ENCODE peak calls at places on chromosomes 16 and 17, in five cellular contexts. I, Z, E, U and B are unnamed samples. For H3K4me1, the result is how much of the 10 kb centered on the place peaks cover.

GRCh38 chr17:1108560-1108809 is 71.3 kb downstream of the ABR start:
- DNase-seq in I (no peak), Z (peak), E (no peak), U (no peak), B (no peak)

GRCh38 chr17:41811549-41812175 is at the start of gene P3H4:
- DNase-seq in I (peak), Z (peak), E (no peak), U (peak), B (peak)

GRCh38 chr16:189604-190186 is 9.4 kb downstream of the HBQ1 start:
- DNase-seq in I (no peak), Z (no peak), E (no peak), U (no peak), B (no peak)

GRCh38 chr17:38872671-38873385 is 3.0 kb downstream of the LASP1 start:
- DNase-seq in I (no peak), Z (no peak), E (no peak), U (no peak), B (no peak)

GRCh38 chr17:76270127-76270592 is 5.0 kb downstream of the UBALD2 start:
- DNase-seq in I (no peak), Z (peak), E (no peak), U (no peak), B (no peak)

GRCh38 chr16:11675561-11676511 is 7.6 kb downstream of the SNN start:
- DNase-seq in I (no peak), Z (peak), E (no peak), U (peak), B (no peak)

GRCh38 chr16:11315499-11315898 is 29.8 kb upstream of the RMI2 start:
- DNase-seq in I (no peak), Z (no peak), E (no peak), U (peak), B (no peak)

GRCh38 chr17:82200743-82201497 is 11.7 kb downstream of the CCDC57 start:
- DNase-seq in I (no peak), Z (peak), E (no peak), U (no peak), B (no peak)

GRCh38 chr16:66605177-66605999 is 884 bp downstream of the CMTM3 start:
- DNase-seq in I (peak), Z (peak), E (no peak), U (peak), B (peak)

GRCh38 chr17:37373530-37374159 is 2.1 kb upstream of the C17orf78 start:
- DNase-seq in I (peak), Z (peak), E (no peak), U (peak), B (no peak)

GRCh38 chr16:62540496-62540895 is 504.3 kb upstream of the CDH8 start:
- DNase-seq in I (no peak), Z (no peak), E (no peak), U (no peak), B (no peak)

GRCh38 chr16:49466529-49466831 is 92.9 kb downstream of the C16orf78 start:
- DNase-seq in I (no peak), Z (no peak), E (no peak), U (no peak), B (no peak)

GRCh38 chr16:3503513-3503912 is 2.7 kb downstream of the CLUAP1 start:
- DNase-seq in I (no peak), Z (peak), E (no peak), U (no peak), B (peak)

GRCh38 chr16:49269231-49269630 is 12.4 kb downstream of the CBLN1 start:
- DNase-seq in I (no peak), Z (no peak), E (no peak), U (no peak), B (no peak)

GRCh38 chr16:6929868-6930267 is 402.8 kb upstream of the RBFOX1 start:
- DNase-seq in I (no peak), Z (no peak), E (no peak), U (no peak), B (no peak)

GRCh38 chr17:38746893-38747384 is 1.2 kb downstream of the PCGF2 start:
- DNase-seq in I (no peak), Z (no peak), E (no peak), U (no peak), B (no peak)

GRCh38 chr16:5330058-5330457 is 232.5 kb upstream of the EEF2KMT start:
- DNase-seq in I (no peak), Z (no peak), E (no peak), U (no peak), B (no peak)

GRCh38 chr16:2190002-2190658 is 6.3 kb downstream of the CASKIN1 start:
- DNase-seq in I (no peak), Z (no peak), E (no peak), U (no peak), B (no peak)

GRCh38 chr17:80889897-80890550 is 101.6 kb upstream of the CHMP6 start:
- DNase-seq in I (no peak), Z (peak), E (no peak), U (no peak), B (no peak)

GRCh38 chr17:78429618-78429995 is 51.2 kb downstream of the PGS1 start:
- DNase-seq in I (no peak), Z (no peak), E (no peak), U (no peak), B (no peak)

GRCh38 chr17:80361495-80362220 is 53.3 kb upstream of the ENDOV start:
- DNase-seq in I (peak), Z (no peak), E (no peak), U (no peak), B (no peak)

GRCh38 chr17:2295575-2295974 is 8.0 kb downstream of the SMG6 start:
- DNase-seq in I (no peak), Z (no peak), E (no peak), U (peak), B (no peak)

GRCh38 chr16:185213-185612 is 5.0 kb downstream of the HBQ1 start:
- DNase-seq in I (no peak), Z (no peak), E (no peak), U (no peak), B (no peak)

GRCh38 chr16:84508502-84508901 is 4.0 kb upstream of the MEAK7 start:
- DNase-seq in I (no peak), Z (peak), E (no peak), U (no peak), B (peak)

GRCh38 chr17:78134899-78135385 is 4.4 kb downstream of the TMC8 start:
- DNase-seq in I (no peak), Z (peak), E (no peak), U (no peak), B (no peak)

GRCh38 chr17:2795412-2796163 is 650 bp upstream of the RAP1GAP2 start:
- DNase-seq in I (no peak), Z (no peak), E (no peak), U (no peak), B (no peak)

GRCh38 chr17:82615084-82616020 is 32.9 kb downstream of the WDR45B start:
- DNase-seq in I (no peak), Z (no peak), E (no peak), U (no peak), B (no peak)

GRCh38 chr17:7831233-7831632 is 2.8 kb upstream of the KDM6B start:
- DNase-seq in I (no peak), Z (no peak), E (no peak), U (no peak), B (no peak)

GRCh38 chr16:404971-405486 is 3.3 kb downstream of the DECR2 start:
- DNase-seq in I (no peak), Z (no peak), E (no peak), U (no peak), B (no peak)

GRCh38 chr17:46812624-46813318 is 5.7 kb downstream of the WNT3 start:
- DNase-seq in I (no peak), Z (no peak), E (no peak), U (no peak), B (no peak)

GRCh38 chr17:9233761-9234160 is 212.5 kb downstream of the NTN1 start:
- DNase-seq in I (no peak), Z (no peak), E (no peak), U (no peak), B (no peak)

GRCh38 chr17:8398980-8399379 is 1.4 kb upstream of the RNF222 start:
- DNase-seq in I (no peak), Z (no peak), E (no peak), U (no peak), B (no peak)

GRCh38 chr17:60901806-60902205 is 224.2 kb downstream of the BCAS3 start:
- DNase-seq in I (no peak), Z (no peak), E (no peak), U (peak), B (no peak)

GRCh38 chr16:15539197-15539596 is 103.8 kb downstream of the MARF1 start:
- DNase-seq in I (peak), Z (no peak), E (no peak), U (no peak), B (no peak)

GRCh38 chr17:38625482-38625881 is 19.7 kb upstream of the SRCIN1 start:
- DNase-seq in I (no peak), Z (no peak), E (no peak), U (no peak), B (no peak)

GRCh38 chr16:10256855-10257641 is 74.8 kb upstream of the GRIN2A start:
- DNase-seq in I (peak), Z (peak), E (peak), U (no peak), B (no peak)

GRCh38 chr16:16118337-16118736 is 105.0 kb downstream of the ABCC6 start:
- DNase-seq in I (no peak), Z (no peak), E (no peak), U (no peak), B (no peak)

GRCh38 chr16:9854665-9855064 is 327.6 kb downstream of the GRIN2A start:
- DNase-seq in I (no peak), Z (no peak), E (no peak), U (no peak), B (no peak)

GRCh38 chr17:36999475-36999874 is 50.7 kb downstream of the AATF start:
- DNase-seq in I (no peak), Z (no peak), E (no peak), U (no peak), B (no peak)

GRCh38 chr17:728911-729310 is 3.5 kb upstream of the TLCD3A start:
- DNase-seq in I (no peak), Z (no peak), E (no peak), U (no peak), B (no peak)

GRCh38 chr16:57531253-57531575 is 5.2 kb downstream of the CCDC102A start:
- DNase-seq in I (no peak), Z (no peak), E (no peak), U (no peak), B (no peak)

GRCh38 chr16:57530104-57530522 is 6.3 kb downstream of the CCDC102A start:
- DNase-seq in I (no peak), Z (peak), E (no peak), U (peak), B (peak)

GRCh38 chr16:57530531-57531252 is 5.7 kb downstream of the CCDC102A start:
- DNase-seq in I (no peak), Z (no peak), E (no peak), U (no peak), B (peak)

GRCh38 chr16:57528499-57529323 is 7.7 kb downstream of the CCDC102A start:
- DNase-seq in I (no peak), Z (no peak), E (no peak), U (no peak), B (peak)

DNA sequence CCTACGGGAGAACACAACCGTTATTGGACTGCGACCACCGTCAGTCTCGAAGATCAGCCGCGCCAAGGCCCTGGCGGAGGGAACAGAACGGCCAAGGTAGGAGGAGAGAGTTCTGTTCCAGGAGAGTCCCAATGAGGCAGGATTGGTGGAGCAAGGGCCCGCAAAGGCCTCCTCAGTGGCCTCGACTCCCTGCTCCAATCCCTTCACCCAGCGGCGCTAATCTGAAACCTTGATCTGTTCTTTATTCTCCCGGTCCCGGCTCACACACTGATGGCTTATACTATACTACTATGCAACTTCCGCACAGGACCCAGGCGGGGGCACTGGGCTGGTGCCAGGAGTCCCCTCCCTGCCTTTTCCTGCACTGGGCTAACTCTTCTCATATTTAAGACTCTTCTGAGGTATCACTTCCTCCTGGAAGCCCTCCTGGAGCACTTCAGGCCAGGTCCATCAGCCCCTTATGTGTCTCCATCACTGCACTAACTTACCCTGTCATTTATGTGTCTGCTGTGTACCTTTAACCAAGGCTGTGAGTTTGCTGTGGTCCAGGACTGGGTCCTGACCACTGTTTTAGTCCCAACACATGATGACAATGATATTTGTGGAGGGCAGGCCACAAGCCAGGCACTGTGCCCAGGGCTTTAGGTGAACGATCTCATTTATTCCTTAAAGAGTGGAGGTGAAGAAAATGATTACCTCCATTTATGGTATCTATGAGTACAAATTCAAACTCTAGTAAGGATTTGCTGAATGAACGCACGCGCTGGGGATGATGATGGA is 6.9 kb downstream of the CCDC102A start:
- DNase-seq in I (no peak), Z (no peak), E (no peak), U (no peak), B (peak)
- H3K27ac ChIP-seq in I (no peak), Z (peak), E (peak), U (no peak), B (no peak)

DNA sequence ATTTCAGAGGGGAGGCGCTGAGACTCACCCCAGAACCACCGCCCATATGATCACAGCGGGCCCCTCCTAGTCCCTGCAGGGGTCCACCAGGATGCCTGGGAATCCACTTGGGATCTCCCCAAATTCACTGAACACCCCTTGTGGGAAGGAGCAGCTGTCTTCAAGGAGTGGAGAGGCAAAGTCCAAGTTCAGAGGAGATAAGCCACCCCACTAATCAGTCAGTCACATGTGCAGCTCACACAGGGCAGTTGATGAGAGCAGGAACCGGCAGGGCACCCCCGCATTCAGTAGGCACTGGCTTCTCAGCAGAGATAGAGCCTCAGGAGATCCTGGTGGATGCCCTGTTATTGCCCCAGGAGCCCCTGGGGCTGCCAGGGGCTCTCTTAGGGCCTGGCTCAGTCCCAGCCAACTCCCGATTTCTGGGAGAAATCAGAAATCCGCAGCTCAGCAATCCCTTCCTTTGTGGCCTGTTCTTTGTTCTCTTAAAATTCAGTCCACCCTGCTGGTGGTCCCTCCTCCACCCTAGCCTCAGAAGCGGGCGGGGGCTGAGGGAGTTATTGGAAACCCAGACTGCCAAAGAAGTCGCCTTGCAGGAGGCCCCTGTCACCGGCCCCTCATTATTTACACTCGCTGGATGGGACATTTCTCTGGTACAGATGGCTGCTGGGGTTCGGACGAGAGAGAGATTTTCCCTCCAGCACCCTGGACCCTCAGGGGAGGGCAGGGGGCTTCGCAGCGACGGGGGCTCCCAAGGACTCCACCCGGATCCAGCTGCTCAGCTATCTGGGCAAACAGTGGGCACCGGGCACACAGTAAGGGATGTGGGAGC is 1.9 kb downstream of the CDC42EP4 start:
- DNase-seq in I (no peak), Z (no peak), E (no peak), U (no peak), B (no peak)
- H3K4me1 ChIP-seq in I (under half), Z (under half), E (under half), U (under half), B (under half)

GRCh38 chr16:75086281-75086680 is 30.3 kb downstream of the LDHD start:
- DNase-seq in I (no peak), Z (no peak), E (no peak), U (no peak), B (no peak)
- H3K4me3 ChIP-seq in I (no peak), Z (no peak), E (no peak), U (no peak), B (no peak)

DNA sequence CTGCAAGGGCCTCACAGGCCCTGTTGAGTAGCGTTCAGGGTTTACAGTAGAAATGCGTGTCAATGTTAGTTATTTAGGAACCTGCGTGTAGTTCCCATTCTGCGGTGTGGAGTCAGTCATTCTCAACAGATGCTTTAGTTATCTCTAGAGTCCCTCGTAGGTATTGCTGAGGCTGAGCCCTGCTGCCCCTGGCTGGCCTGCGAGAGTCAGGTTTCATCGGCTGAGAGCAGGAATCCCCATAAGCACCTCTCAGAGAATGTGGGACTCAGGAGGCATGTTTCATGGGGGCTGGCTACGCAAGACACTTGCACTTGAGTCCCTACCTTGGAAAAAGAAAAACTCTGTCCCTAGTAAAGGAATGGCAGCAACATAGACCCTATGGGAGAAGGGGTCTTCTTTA is 347.5 kb upstream of the ASIC2 start:
- DNase-seq in I (peak), Z (no peak), E (no peak), U (no peak), B (no peak)
- H3K27ac ChIP-seq in I (no peak), Z (no peak), E (no peak), U (no peak), B (no peak)

DNA sequence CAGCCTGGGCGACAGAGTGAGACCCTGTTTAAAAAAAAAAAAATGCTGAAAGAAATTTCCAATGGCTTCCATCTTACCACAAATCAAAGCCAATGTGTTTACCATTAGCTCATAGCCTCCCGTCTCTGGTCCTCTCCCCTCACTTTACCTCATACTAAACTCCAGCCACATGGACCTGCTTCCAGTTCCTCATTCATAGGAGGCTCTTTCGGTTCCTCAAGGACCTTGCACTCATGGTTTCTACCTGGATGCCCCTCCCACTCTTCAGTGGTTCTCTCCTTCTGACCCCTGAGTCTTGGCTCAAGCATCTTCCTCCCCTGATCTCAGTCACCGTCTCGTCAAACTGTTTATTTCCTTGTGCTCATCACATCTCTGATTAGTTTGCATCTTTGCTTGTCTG is 3.8 kb upstream of the DEF8 start:
- DNase-seq in I (no peak), Z (no peak), E (peak), U (no peak), B (no peak)
- H3K4me1 ChIP-seq in I (under half), Z (under half), E (under half), U (under half), B (under half)

GRCh38 chr17:50273654-50274040 is 619 bp upstream of the TMEM92 start:
- DNase-seq in I (no peak), Z (no peak), E (no peak), U (no peak), B (peak)
- H3K4me3 ChIP-seq in I (peak), Z (no peak), E (no peak), U (no peak), B (no peak)

GRCh38 chr16:73020409-73020884 is 27.5 kb downstream of the ZFHX3 start:
- DNase-seq in I (no peak), Z (no peak), E (no peak), U (peak), B (peak)
- H3K27ac ChIP-seq in I (peak), Z (no peak), E (no peak), U (peak), B (peak)

DNA sequence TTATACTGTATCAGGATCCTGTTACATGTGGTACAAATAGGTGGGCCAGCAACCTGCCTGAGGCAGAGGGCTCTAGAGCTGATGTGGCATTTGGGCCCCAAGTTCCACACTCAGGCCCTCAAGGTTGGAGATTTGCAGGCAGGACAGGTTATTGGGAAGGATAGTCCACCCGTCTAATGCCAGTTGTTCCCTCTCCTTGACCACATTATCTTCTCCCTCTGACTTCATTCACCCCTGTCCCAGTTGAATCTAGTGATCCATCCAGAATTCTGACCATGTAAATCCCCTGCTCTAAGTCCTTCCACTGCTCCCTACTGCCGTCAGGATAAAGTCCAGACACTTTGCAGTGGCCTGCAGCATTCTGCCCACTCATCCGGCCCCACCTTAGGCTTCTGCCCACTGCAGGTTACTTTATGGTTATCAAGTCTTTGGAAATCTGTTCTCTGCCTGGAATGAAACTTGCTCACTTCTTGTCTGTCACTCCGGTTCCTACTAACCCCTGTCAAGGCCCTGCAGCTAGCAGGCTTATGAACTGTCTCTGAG is 1.9 kb upstream of the NFATC3 start:
- DNase-seq in I (no peak), Z (no peak), E (no peak), U (no peak), B (no peak)
- H3K4me1 ChIP-seq in I (under half), Z (half or more), E (under half), U (under half), B (half or more)